ENCODE peak calls at places on chromosomes 4 and X, in nine cellular contexts. A is body of pancreas, T is AG10803, I is cardiac fibroblast, L is H1, Q is HFFc6, J is pancreas, P is tibial artery, H is ovary. F is an unnamed sample.

GRCh38 chrX:20686256-20686655 is 419.5 kb upstream of the RPS6KA3 start:
- DNase-seq in Q (no peak), T (no peak), H (no peak), J (no peak), P (no peak), A (no peak), L (no peak), I (no peak), F (no peak)

GRCh38 chr4:41057456-41057855 is 156.9 kb downstream of the APBB2 start:
- DNase-seq in L (no peak), T (peak), A (no peak), J (no peak), Q (peak), H (no peak), P (no peak), I (peak), F (no peak)

GRCh38 chr4:184399505-184399893 is 74.9 kb downstream of the IRF2 start:
- DNase-seq in Q (no peak), J (no peak), I (peak), P (no peak), T (no peak), L (no peak), A (no peak), H (no peak), F (no peak)

GRCh38 chrX:42748067-42748850 is 29.7 kb downstream of the PPP1R2C start:
- DNase-seq in Q (no peak), A (no peak), L (no peak), H (no peak), T (peak), P (no peak), J (no peak), I (peak), F (no peak)

GRCh38 chr4:3299122-3299521 is 6.3 kb downstream of the RGS12 start:
- DNase-seq in L (no peak), H (no peak), A (no peak), Q (no peak), P (no peak), I (no peak), J (no peak), T (no peak), F (no peak)

GRCh38 chr4:86512631-86513030 is 81.5 kb upstream of the PTPN13 start:
- DNase-seq in Q (no peak), P (no peak), H (no peak), T (no peak), J (no peak), L (no peak), A (no peak), I (no peak), F (no peak)

GRCh38 chrX:138917781-138918180 is 206.3 kb upstream of the FGF13 start:
- DNase-seq in Q (no peak), H (no peak), A (no peak), P (no peak), I (peak), J (no peak), L (no peak), T (peak), F (no peak)

GRCh38 chr4:138182838-138183426 is 59.2 kb downstream of the SLC7A11 start:
- DNase-seq in L (no peak), P (no peak), Q (peak), T (peak), I (peak), A (peak), J (no peak), H (no peak), F (no peak)

GRCh38 chr4:119832731-119833233 is 204.2 kb upstream of the PDE5A start:
- DNase-seq in P (no peak), H (no peak), Q (no peak), A (no peak), L (no peak), J (no peak), I (no peak), T (peak), F (no peak)

GRCh38 chr4:174105202-174105601 is 178.3 kb downstream of the FBXO8 start:
- DNase-seq in L (no peak), P (no peak), I (no peak), A (no peak), H (no peak), T (no peak), Q (no peak), J (no peak), F (no peak)

GRCh38 chrX:152897216-152898144 is at the start of gene ZNF185:
- DNase-seq in J (peak), L (no peak), A (peak), I (peak), P (no peak), Q (no peak), H (peak), T (no peak), F (no peak)

GRCh38 chr4:182555997-182556418 is 312.8 kb downstream of the TENM3 start:
- DNase-seq in P (no peak), Q (peak), I (peak), A (no peak), J (no peak), H (no peak), T (peak), L (peak), F (no peak)

GRCh38 chr4:73573794-73574528 is 46.3 kb downstream of the RASSF6 start:
- DNase-seq in Q (peak), P (no peak), L (peak), H (peak), I (peak), A (peak), J (peak), T (peak), F (peak)

GRCh38 chr4:13783800-13784411 is 156.4 kb upstream of the BOD1L1 start:
- DNase-seq in A (peak), I (peak), Q (no peak), H (no peak), J (no peak), T (no peak), P (no peak), L (no peak), F (no peak)

GRCh38 chr4:165971941-165972340 is 98.9 kb downstream of the TLL1 start:
- DNase-seq in J (no peak), P (no peak), T (no peak), L (no peak), Q (no peak), A (no peak), H (no peak), I (no peak), F (no peak)

GRCh38 chr4:83369825-83370639 is 35.4 kb upstream of the HPSE start:
- DNase-seq in A (no peak), H (no peak), L (no peak), Q (no peak), I (no peak), T (peak), P (no peak), J (no peak), F (no peak)

GRCh38 chrX:30488092-30488491 is 89.5 kb downstream of the TASL start:
- DNase-seq in I (peak), Q (no peak), T (peak), A (no peak), J (no peak), H (no peak), P (no peak), L (no peak), F (no peak)

GRCh38 chr4:80006935-80007744 is 65.9 kb downstream of the ANTXR2 start:
- DNase-seq in A (no peak), I (peak), P (no peak), J (no peak), H (no peak), L (no peak), Q (no peak), T (peak), F (no peak)

GRCh38 chr4:121977251-121978168 is 25.6 kb upstream of the TRPC3 start:
- DNase-seq in H (no peak), J (no peak), L (no peak), Q (peak), A (no peak), T (no peak), P (no peak), I (peak), F (no peak)

GRCh38 chr4:16641971-16642370 is 256.5 kb downstream of the LDB2 start:
- DNase-seq in Q (peak), H (no peak), A (no peak), I (peak), L (no peak), T (peak), J (no peak), P (no peak), F (no peak)

GRCh38 chrX:40474205-40474626 is 106.6 kb upstream of the ATP6AP2 start:
- DNase-seq in Q (no peak), A (peak), J (peak), I (peak), P (no peak), T (peak), H (no peak), L (peak), F (no peak)

GRCh38 chrX:17553451-17553850 is 178.5 kb downstream of the NHS start:
- DNase-seq in P (peak), T (peak), J (no peak), H (no peak), A (no peak), L (no peak), Q (peak), I (peak), F (no peak)

GRCh38 chr4:58776627-58777026 is 1666.4 kb upstream of the IGFBP7 start:
- DNase-seq in I (no peak), L (no peak), A (no peak), T (no peak), H (no peak), Q (no peak), J (no peak), P (no peak), F (no peak)

GRCh38 chr4:105992641-105993305 is 97.5 kb downstream of the NPNT start:
- DNase-seq in Q (no peak), P (no peak), L (no peak), J (no peak), T (peak), I (no peak), A (no peak), H (no peak), F (no peak)

GRCh38 chr4:31727030-31727429 is 1006.9 kb downstream of the PCDH7 start:
- DNase-seq in J (no peak), H (no peak), L (no peak), P (no peak), T (no peak), Q (no peak), A (no peak), I (no peak), F (no peak)

GRCh38 chrX:102651242-102651967 is at the start of gene GPRASP1:
- DNase-seq in Q (peak), L (no peak), P (peak), I (peak), A (peak), J (peak), T (peak), H (peak), F (peak)

GRCh38 chr4:6509587-6509986 is 37.2 kb upstream of the PPP2R2C start:
- DNase-seq in J (no peak), L (no peak), H (no peak), Q (no peak), I (no peak), T (peak), P (peak), A (no peak), F (no peak)

GRCh38 chr4:9804918-9805317 is 23.5 kb downstream of the DRD5 start:
- DNase-seq in L (no peak), J (no peak), I (no peak), T (no peak), H (no peak), Q (no peak), P (no peak), A (no peak), F (no peak)

GRCh38 chr4:89914609-89915008 is 20.0 kb downstream of the MMRN1 start:
- DNase-seq in H (no peak), Q (no peak), A (no peak), L (no peak), T (no peak), J (no peak), I (no peak), P (no peak), F (no peak)
- TF ChIP-seq CTCF in H (no peak), Q (no peak), A (no peak), L (no peak), T (no peak), J (no peak), I (no peak), P (no peak), F (no peak)

GRCh38 chrX:150642421-150642820 is 50.8 kb upstream of the MTMR1 start:
- DNase-seq in L (no peak), J (no peak), Q (no peak), P (no peak), H (no peak), T (no peak), I (no peak), A (no peak), F (no peak)

GRCh38 chrX:150648296-150648940 is 44.8 kb upstream of the MTMR1 start:
- DNase-seq in Q (no peak), L (no peak), J (no peak), H (no peak), I (no peak), T (no peak), A (no peak), P (no peak), F (no peak)

GRCh38 chrX:150643958-150644357 is 49.2 kb upstream of the MTMR1 start:
- DNase-seq in I (no peak), J (no peak), Q (no peak), L (no peak), T (no peak), P (no peak), A (no peak), H (no peak), F (no peak)

GRCh38 chrX:150647331-150647730 is 45.9 kb upstream of the MTMR1 start:
- DNase-seq in H (no peak), P (no peak), I (no peak), T (no peak), Q (no peak), J (no peak), L (no peak), A (no peak), F (no peak)

DNA sequence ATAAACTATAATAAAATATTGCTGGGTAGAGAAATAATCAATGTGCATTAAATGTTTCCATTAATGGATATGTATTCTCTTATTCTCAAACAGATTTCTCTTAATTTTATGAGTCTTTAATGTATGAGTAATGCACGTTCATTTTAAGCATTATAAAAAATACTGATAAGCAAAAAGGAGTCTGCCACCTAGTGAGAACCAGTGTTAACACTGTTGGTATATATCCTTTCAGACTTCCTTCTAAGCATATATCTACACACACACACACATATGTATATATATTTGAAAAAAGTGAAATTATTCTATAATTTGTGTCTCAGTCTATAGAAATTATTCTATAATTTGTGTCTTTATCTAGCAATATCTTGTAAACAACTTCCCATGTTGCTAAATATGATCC is 49.9 kb upstream of the MTMR1 start:
- DNase-seq in T (peak), L (no peak), Q (peak), I (peak), A (no peak), P (no peak), J (no peak), H (no peak), F (no peak)
- TF ChIP-seq CTCF in T (peak), L (no peak), Q (peak), I (no peak), A (no peak), P (no peak), J (no peak), H (no peak), F (no peak)

GRCh38 chr4:98470366-98470765 is 188.0 kb downstream of the TSPAN5 start:
- DNase-seq in I (no peak), T (no peak), J (no peak), L (no peak), P (no peak), H (no peak), Q (no peak), A (no peak), F (no peak)

GRCh38 chr4:98474408-98474844 is 184.0 kb downstream of the TSPAN5 start:
- DNase-seq in A (no peak), L (no peak), T (peak), J (no peak), Q (peak), I (peak), P (no peak), H (no peak), F (no peak)

GRCh38 chr4:98469776-98470175 is 188.6 kb downstream of the TSPAN5 start:
- DNase-seq in P (no peak), J (no peak), T (no peak), Q (no peak), A (no peak), L (no peak), H (no peak), I (no peak), F (no peak)

GRCh38 chr4:98470831-98471230 is 187.6 kb downstream of the TSPAN5 start:
- DNase-seq in I (peak), H (no peak), T (no peak), Q (no peak), J (no peak), L (no peak), A (no peak), P (no peak), F (no peak)

DNA sequence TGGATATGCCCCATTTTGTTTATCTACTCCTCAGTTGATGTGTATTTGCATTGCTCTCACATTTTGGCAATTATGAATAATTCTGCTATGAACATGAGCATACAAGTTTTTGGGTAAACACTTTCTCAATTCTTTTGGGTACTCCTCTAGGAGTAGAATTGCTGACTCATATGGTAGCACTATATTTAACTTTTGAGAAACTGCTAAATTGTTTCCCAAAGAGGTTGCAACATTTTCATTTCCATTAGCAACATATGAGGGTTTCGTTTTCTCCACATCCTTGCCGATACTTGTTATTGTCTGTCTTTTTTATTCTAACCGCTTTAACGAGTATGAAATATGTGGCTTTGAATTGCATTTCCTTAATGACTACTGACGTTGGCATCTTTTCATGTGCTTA is 185.4 kb downstream of the TSPAN5 start:
- DNase-seq in J (no peak), H (no peak), Q (no peak), T (peak), P (no peak), I (no peak), A (no peak), L (no peak), F (no peak)
- TF ChIP-seq CTCF in J (no peak), H (no peak), Q (no peak), T (no peak), P (no peak), I (no peak), A (no peak), L (no peak), F (no peak)

GRCh38 chrX:131745942-131746489 is 202.1 kb downstream of the OR13H1 start:
- DNase-seq in Q (no peak), I (no peak), P (no peak), T (no peak), A (no peak), H (no peak), J (no peak), L (no peak), F (no peak)

GRCh38 chrX:131747173-131747572 is 203.3 kb downstream of the OR13H1 start:
- DNase-seq in J (no peak), I (no peak), P (no peak), Q (no peak), L (no peak), T (no peak), H (peak), A (peak), F (no peak)

GRCh38 chrX:131741103-131741581 is 197.3 kb downstream of the OR13H1 start:
- DNase-seq in T (no peak), A (peak), P (no peak), J (no peak), Q (no peak), H (peak), I (no peak), L (no peak), F (no peak)

DNA sequence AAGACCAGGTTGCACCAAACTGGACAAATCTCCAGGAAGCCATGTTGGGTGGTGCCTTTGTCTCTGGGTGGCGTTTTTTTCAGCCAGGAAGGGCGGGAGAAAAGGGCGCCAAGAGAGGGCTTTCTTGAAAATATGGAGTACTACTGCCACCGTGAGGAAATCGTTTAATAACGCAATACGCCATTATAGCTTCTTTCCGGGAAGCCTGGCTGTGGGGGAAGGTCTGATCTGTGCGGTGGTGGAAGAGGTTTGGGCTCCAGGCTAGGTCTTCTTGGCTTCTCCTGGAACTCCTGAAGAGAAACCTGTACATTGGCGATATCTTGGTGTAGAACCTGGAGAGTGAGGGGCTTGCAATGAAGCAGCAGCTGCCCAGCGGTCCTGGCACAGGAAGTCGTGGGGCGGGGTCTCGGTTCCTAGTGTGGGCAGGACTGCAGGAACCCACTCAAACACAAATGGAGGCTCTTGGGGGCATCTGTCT is 202.7 kb downstream of the OR13H1 start:
- DNase-seq in H (peak), P (no peak), A (peak), I (no peak), T (no peak), J (no peak), Q (no peak), L (no peak), F (no peak)
- TF ChIP-seq CTCF in H (no peak), P (no peak), A (peak), I (no peak), T (no peak), J (peak), Q (peak), L (no peak), F (no peak)

GRCh38 chrX:71909956-71910355 is 689 bp upstream of the NHSL2 start:
- DNase-seq in H (no peak), P (no peak), A (no peak), L (no peak), I (no peak), J (no peak), Q (no peak), T (peak), F (no peak)
- TF ChIP-seq CTCF in H (no peak), P (no peak), A (no peak), L (peak), I (peak), J (no peak), Q (no peak), T (peak), F (no peak)

DNA sequence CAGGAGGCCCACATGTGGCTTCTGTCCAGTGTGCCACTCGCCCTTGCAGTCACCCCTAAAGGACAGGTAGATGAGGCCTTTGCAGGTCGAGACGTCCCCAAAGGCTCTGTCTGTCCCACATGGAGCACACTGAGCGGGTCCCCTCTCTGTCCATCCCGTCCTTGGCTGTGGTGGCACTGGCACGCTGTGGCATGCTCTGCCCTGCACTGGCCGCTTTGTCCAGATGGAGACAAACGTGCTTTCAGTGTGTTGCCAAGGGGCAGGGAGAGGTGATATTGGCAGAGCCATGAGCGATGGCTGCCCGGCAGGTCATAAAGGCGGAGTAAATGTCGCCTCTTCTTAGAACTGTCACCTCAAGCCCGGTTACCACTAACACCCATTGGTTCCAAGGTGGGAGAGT is 86.9 kb upstream of the CLDN34 start:
- DNase-seq in T (no peak), P (no peak), I (no peak), L (no peak), A (no peak), H (no peak), Q (no peak), J (no peak), F (no peak)
- TF ChIP-seq CTCF in T (no peak), P (no peak), I (no peak), L (no peak), A (no peak), H (no peak), Q (no peak), J (no peak), F (no peak)

DNA sequence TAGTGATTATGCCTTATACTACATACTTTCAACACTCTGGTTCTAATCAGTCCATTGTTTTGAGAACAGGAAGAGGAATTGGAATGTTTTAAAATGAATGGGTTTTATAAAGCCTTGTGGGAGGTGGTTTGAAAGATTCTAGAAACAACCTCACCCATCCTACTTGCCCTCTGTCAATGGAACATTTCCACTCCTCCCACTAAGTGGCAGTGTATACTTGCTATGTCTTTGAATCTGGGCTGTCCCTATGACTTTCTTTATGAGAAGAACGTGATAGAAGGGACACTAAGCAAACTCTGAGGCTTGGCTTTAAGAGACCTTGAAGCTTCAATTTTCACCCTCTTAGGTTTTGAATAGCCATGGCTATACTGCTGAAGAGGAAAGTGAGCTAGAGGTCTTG is 611.2 kb downstream of the PPP4R3C start:
- DNase-seq in L (no peak), J (no peak), I (peak), P (no peak), A (no peak), Q (no peak), T (no peak), H (no peak), F (no peak)
- TF ChIP-seq CTCF in L (peak), J (no peak), I (no peak), P (peak), A (no peak), Q (no peak), T (no peak), H (no peak), F (no peak)

GRCh38 chr4:98928505-98929340 is at the start of gene EIF4E:
- DNase-seq in H (peak), I (peak), J (peak), L (peak), Q (peak), A (peak), P (peak), T (peak), F (peak)
- TF ChIP-seq CTCF in H (peak), I (peak), J (no peak), L (no peak), Q (peak), A (no peak), P (no peak), T (peak), F (no peak)

F was measured in activated B cell treated with CpG ODN at 0.5 μM for 24 hours.